ENCODE peak calls at places on chromosomes 4 and X, in seven cellular contexts. K is stimulated activated CD4-positive, alpha-beta T cell treated with anti-CD3 and anti-CD28 coated beads, Interleukin-12 subunit alpha, Interleukin-12 subunit beta, amount 100 ng/mL, for 48 hours; I is NCI-H1092; F is posterior vena cava; Q is activated T-helper 9 cell treated with anti-CD3 and anti-CD28 coated beads, Interleukin-2, amount 50 U/mL, for 16 hours; G is brain microvascular endothelial cell; E is aorta. X is an unnamed sample.

GRCh38 chr4:55002431-55002830 is 123.0 kb downstream of the KDR start:
- DNase-seq in K (no peak), I (no peak), F (no peak), Q (no peak), G (no peak), E (no peak), X (no peak)

GRCh38 chrX:23756165-23756564 is 13.1 kb upstream of the ACOT9 start:
- DNase-seq in K (no peak), I (peak; percentile 0), F (no peak), Q (peak; percentile 22), G (peak; percentile 53), E (peak; percentile 69), X (no peak)

GRCh38 chrX:43969504-43970501 is 3.4 kb downstream of the NDP start:
- DNase-seq in K (no peak), I (no peak), F (no peak), Q (no peak), G (peak; percentile 56), E (no peak), X (no peak)

GRCh38 chr4:98845960-98846359 is 83.0 kb downstream of the EIF4E start:
- DNase-seq in K (no peak), I (no peak), F (no peak), Q (no peak), G (no peak), E (no peak), X (no peak)

GRCh38 chr4:2817701-2818350 is 24.9 kb downstream of the SH3BP2 start:
- DNase-seq in K (no peak), I (peak; percentile 53), F (no peak), Q (no peak), G (no peak), E (no peak), X (no peak)

GRCh38 chrX:150694738-150695410 is 1.7 kb downstream of the MTMR1 start:
- DNase-seq in K (no peak), I (no peak), F (no peak), Q (no peak), G (no peak), E (no peak), X (no peak)

GRCh38 chr4:118988635-118988972 is 100.0 kb downstream of the SYNPO2 start:
- DNase-seq in K (no peak), I (no peak), F (no peak), Q (no peak), G (no peak), E (no peak), X (no peak)

GRCh38 chr4:40630335-40631021 is 814 bp upstream of the RBM47 start:
- DNase-seq in K (no peak), I (no peak), F (peak; percentile 82), Q (no peak), G (no peak), E (peak; percentile 70), X (no peak)

GRCh38 chr4:61740950-61741638 is 541.0 kb downstream of the ADGRL3 start:
- DNase-seq in K (no peak), I (peak; percentile 13), F (no peak), Q (no peak), G (no peak), E (no peak), X (no peak)

GRCh38 chr4:82780398-82781231 is 18.0 kb downstream of the SCD5 start:
- DNase-seq in K (no peak), I (peak; percentile 95), F (peak; percentile 89), Q (no peak), G (peak; percentile 87), E (peak; percentile 86), X (peak; percentile 83)

GRCh38 chr4:6987566-6987920 is 55.6 kb upstream of the TADA2B start:
- DNase-seq in K (no peak), I (no peak), F (no peak), Q (no peak), G (no peak), E (no peak), X (no peak)

GRCh38 chrX:103608305-103608963 is 671 bp downstream of the TCEAL3 start:
- DNase-seq in K (no peak), I (no peak), F (no peak), Q (no peak), G (no peak), E (peak; percentile 58), X (no peak)

GRCh38 chrX:152428089-152428488 is 23.0 kb downstream of the GABRA3 start:
- DNase-seq in K (no peak), I (no peak), F (no peak), Q (no peak), G (peak; percentile 69), E (no peak), X (no peak)

GRCh38 chr4:54082168-54082567 is 17.8 kb upstream of the CHIC2 start:
- DNase-seq in K (no peak), I (no peak), F (no peak), Q (no peak), G (peak; percentile 98), E (peak; percentile 70), X (no peak)

GRCh38 chrX:101136235-101136634 is 38.2 kb downstream of the CENPI start:
- DNase-seq in K (no peak), I (no peak), F (no peak), Q (no peak), G (no peak), E (no peak), X (no peak)

GRCh38 chr4:76489799-76490176 is 54.8 kb downstream of the SHROOM3 start:
- DNase-seq in K (no peak), I (no peak), F (no peak), Q (no peak), G (no peak), E (no peak), X (no peak)

GRCh38 chr4:7298601-7299000 is 106.3 kb downstream of the SORCS2 start:
- DNase-seq in K (no peak), I (no peak), F (no peak), Q (no peak), G (no peak), E (no peak), X (no peak)

GRCh38 chr4:152983774-152984411 is 47.8 kb downstream of the FHDC1 start:
- DNase-seq in K (no peak), I (no peak), F (no peak), Q (no peak), G (peak; percentile 56), E (no peak), X (no peak)

GRCh38 chrX:47201545-47201944 is 7.9 kb downstream of the UBA1 start:
- DNase-seq in K (no peak), I (no peak), F (no peak), Q (no peak), G (no peak), E (peak; percentile 6), X (no peak)

GRCh38 chr4:26701786-26702227 is 117.9 kb downstream of the TBC1D19 start:
- DNase-seq in K (no peak), I (no peak), F (no peak), Q (no peak), G (no peak), E (no peak), X (no peak)

GRCh38 chr4:95167809-95168208 is 381.0 kb downstream of the UNC5C start:
- DNase-seq in K (no peak), I (no peak), F (no peak), Q (no peak), G (no peak), E (no peak), X (no peak)

GRCh38 chrX:585115-585808 is 45.3 kb upstream of the SHOX start:
- DNase-seq in K (no peak), I (no peak), F (no peak), Q (no peak), G (no peak), E (no peak), X (no peak)

GRCh38 chr4:54384563-54384962 is 155.5 kb downstream of the PDGFRA start:
- DNase-seq in K (no peak), I (peak; percentile 5), F (no peak), Q (no peak), G (peak; percentile 50), E (no peak), X (no peak)

GRCh38 chr4:72302981-72303704 is 265.9 kb downstream of the ADAMTS3 start:
- DNase-seq in K (peak; percentile 4), I (peak; percentile 1), F (peak; percentile 54), Q (no peak), G (peak; percentile 35), E (no peak), X (no peak)

GRCh38 chr4:53130896-53131561 is 234.8 kb downstream of the SCFD2 start:
- DNase-seq in K (no peak), I (no peak), F (no peak), Q (no peak), G (no peak), E (no peak), X (no peak)

GRCh38 chr4:170672571-170672970 is 582.8 kb upstream of the AADAT start:
- DNase-seq in K (no peak), I (no peak), F (no peak), Q (no peak), G (peak; percentile 51), E (no peak), X (no peak)

GRCh38 chr4:95155759-95156451 is 392.9 kb downstream of the UNC5C start:
- DNase-seq in K (no peak), I (no peak), F (no peak), Q (no peak), G (peak; percentile 35), E (no peak), X (no peak)

GRCh38 chr4:76208005-76208765 is 5.4 kb downstream of the SCARB2 start:
- DNase-seq in K (no peak), I (peak; percentile 23), F (peak; percentile 92), Q (no peak), G (peak; percentile 92), E (peak; percentile 89), X (peak; percentile 66)

GRCh38 chr4:84496356-84497219 is 2.5 kb downstream of the NKX6-1 start:
- DNase-seq in K (no peak), I (no peak), F (peak; percentile 72), Q (no peak), G (no peak), E (no peak), X (no peak)

GRCh38 chr4:80079255-80079923 is 6.4 kb upstream of the ANTXR2 start:
- DNase-seq in K (no peak), I (no peak), F (no peak), Q (no peak), G (no peak), E (no peak), X (no peak)

GRCh38 chr4:102324725-102325124 is 20.6 kb downstream of the SLC39A8 start:
- DNase-seq in K (no peak), I (no peak), F (no peak), Q (no peak), G (no peak), E (no peak), X (no peak)

X was measured in NCI-H2029 treated with DMSO at 0.1 percent for 48 hours.